ENCODE peak calls at places on chromosomes 2 and 18, in ten cellular contexts. One of them, this sample, is unnamed.

GRCh38 chr2:3736112-3736511 is 32.7 kb downstream of the DCDC2C start:
- DNase-seq in mucosa of gallbladder: no peak
- DNase-seq in stimulated activated CD4-positive, alpha-beta T cell treated with anti-CD3 and anti-CD28 coated beads, TNF-alpha, amount 100 ng/mL, for 1 hour: no peak
- DNase-seq in H54: no peak
- DNase-seq in fibroblast of pulmonary artery: no peak
- DNase-seq in HEK293T: no peak
- DNase-seq in EL: no peak
- DNase-seq in heart left ventricle: no peak
- DNase-seq in stromal cell of bone marrow: no peak
- DNase-seq in activated T-cell treated with anti-CD3 and anti-CD28 coated beads, Interleukin-2, amount 50 U/mL, for 72 hours: no peak
- DNase-seq in this sample: no peak

GRCh38 chr2:212538156-212539144 is at the start of gene ERBB4:
- DNase-seq in mucosa of gallbladder: no peak
- DNase-seq in stimulated activated CD4-positive, alpha-beta T cell treated with anti-CD3 and anti-CD28 coated beads, TNF-alpha, amount 100 ng/mL, for 1 hour: no peak
- DNase-seq in H54: peak
- DNase-seq in fibroblast of pulmonary artery: no peak
- DNase-seq in HEK293T: peak
- DNase-seq in EL: peak
- DNase-seq in heart left ventricle: peak
- DNase-seq in stromal cell of bone marrow: no peak
- DNase-seq in activated T-cell treated with anti-CD3 and anti-CD28 coated beads, Interleukin-2, amount 50 U/mL, for 72 hours: no peak
- DNase-seq in this sample: no peak

GRCh38 chr2:102237176-102237575 is 50.4 kb downstream of the IL1RL2 start:
- DNase-seq in mucosa of gallbladder: no peak
- DNase-seq in stimulated activated CD4-positive, alpha-beta T cell treated with anti-CD3 and anti-CD28 coated beads, TNF-alpha, amount 100 ng/mL, for 1 hour: no peak
- DNase-seq in H54: no peak
- DNase-seq in fibroblast of pulmonary artery: no peak
- DNase-seq in HEK293T: no peak
- DNase-seq in EL: no peak
- DNase-seq in heart left ventricle: no peak
- DNase-seq in stromal cell of bone marrow: no peak
- DNase-seq in activated T-cell treated with anti-CD3 and anti-CD28 coated beads, Interleukin-2, amount 50 U/mL, for 72 hours: no peak
- DNase-seq in this sample: no peak

GRCh38 chr2:120992791-120993555 is 257.3 kb downstream of the GLI2 start:
- DNase-seq in mucosa of gallbladder: no peak
- DNase-seq in stimulated activated CD4-positive, alpha-beta T cell treated with anti-CD3 and anti-CD28 coated beads, TNF-alpha, amount 100 ng/mL, for 1 hour: no peak
- DNase-seq in H54: no peak
- DNase-seq in fibroblast of pulmonary artery: no peak
- DNase-seq in HEK293T: no peak
- DNase-seq in EL: no peak
- DNase-seq in heart left ventricle: no peak
- DNase-seq in stromal cell of bone marrow: no peak
- DNase-seq in activated T-cell treated with anti-CD3 and anti-CD28 coated beads, Interleukin-2, amount 50 U/mL, for 72 hours: no peak
- DNase-seq in this sample: no peak

GRCh38 chr2:18132697-18133096 is 254.2 kb downstream of the KCNS3 start:
- DNase-seq in mucosa of gallbladder: no peak
- DNase-seq in stimulated activated CD4-positive, alpha-beta T cell treated with anti-CD3 and anti-CD28 coated beads, TNF-alpha, amount 100 ng/mL, for 1 hour: no peak
- DNase-seq in H54: no peak
- DNase-seq in fibroblast of pulmonary artery: peak
- DNase-seq in HEK293T: no peak
- DNase-seq in EL: peak
- DNase-seq in heart left ventricle: no peak
- DNase-seq in stromal cell of bone marrow: no peak
- DNase-seq in activated T-cell treated with anti-CD3 and anti-CD28 coated beads, Interleukin-2, amount 50 U/mL, for 72 hours: no peak
- DNase-seq in this sample: no peak

GRCh38 chr2:70896765-70897202 is 38.9 kb upstream of the ATP6V1B1 start:
- DNase-seq in mucosa of gallbladder: no peak
- DNase-seq in stimulated activated CD4-positive, alpha-beta T cell treated with anti-CD3 and anti-CD28 coated beads, TNF-alpha, amount 100 ng/mL, for 1 hour: no peak
- DNase-seq in H54: no peak
- DNase-seq in fibroblast of pulmonary artery: no peak
- DNase-seq in HEK293T: no peak
- DNase-seq in EL: no peak
- DNase-seq in heart left ventricle: no peak
- DNase-seq in stromal cell of bone marrow: no peak
- DNase-seq in activated T-cell treated with anti-CD3 and anti-CD28 coated beads, Interleukin-2, amount 50 U/mL, for 72 hours: no peak
- DNase-seq in this sample: no peak

GRCh38 chr2:181649436-181649979 is 7.4 kb downstream of the CERKL start:
- DNase-seq in mucosa of gallbladder: no peak
- DNase-seq in stimulated activated CD4-positive, alpha-beta T cell treated with anti-CD3 and anti-CD28 coated beads, TNF-alpha, amount 100 ng/mL, for 1 hour: no peak
- DNase-seq in H54: no peak
- DNase-seq in fibroblast of pulmonary artery: no peak
- DNase-seq in HEK293T: no peak
- DNase-seq in EL: no peak
- DNase-seq in heart left ventricle: no peak
- DNase-seq in stromal cell of bone marrow: no peak
- DNase-seq in activated T-cell treated with anti-CD3 and anti-CD28 coated beads, Interleukin-2, amount 50 U/mL, for 72 hours: no peak
- DNase-seq in this sample: no peak

GRCh38 chr2:205650450-205650849 is 31.9 kb upstream of the NRP2 start:
- DNase-seq in mucosa of gallbladder: no peak
- DNase-seq in stimulated activated CD4-positive, alpha-beta T cell treated with anti-CD3 and anti-CD28 coated beads, TNF-alpha, amount 100 ng/mL, for 1 hour: no peak
- DNase-seq in H54: no peak
- DNase-seq in fibroblast of pulmonary artery: peak
- DNase-seq in HEK293T: no peak
- DNase-seq in EL: peak
- DNase-seq in heart left ventricle: no peak
- DNase-seq in stromal cell of bone marrow: no peak
- DNase-seq in activated T-cell treated with anti-CD3 and anti-CD28 coated beads, Interleukin-2, amount 50 U/mL, for 72 hours: no peak
- DNase-seq in this sample: no peak

GRCh38 chr18:14189858-14190257 is 57.6 kb upstream of the ZNF519 start:
- DNase-seq in mucosa of gallbladder: no peak
- DNase-seq in stimulated activated CD4-positive, alpha-beta T cell treated with anti-CD3 and anti-CD28 coated beads, TNF-alpha, amount 100 ng/mL, for 1 hour: no peak
- DNase-seq in H54: no peak
- DNase-seq in fibroblast of pulmonary artery: peak
- DNase-seq in HEK293T: no peak
- DNase-seq in EL: peak
- DNase-seq in heart left ventricle: no peak
- DNase-seq in stromal cell of bone marrow: peak
- DNase-seq in activated T-cell treated with anti-CD3 and anti-CD28 coated beads, Interleukin-2, amount 50 U/mL, for 72 hours: peak
- DNase-seq in this sample: peak

GRCh38 chr2:233977296-233977837 is 60.2 kb downstream of the TRPM8 start:
- DNase-seq in mucosa of gallbladder: no peak
- DNase-seq in stimulated activated CD4-positive, alpha-beta T cell treated with anti-CD3 and anti-CD28 coated beads, TNF-alpha, amount 100 ng/mL, for 1 hour: no peak
- DNase-seq in H54: no peak
- DNase-seq in fibroblast of pulmonary artery: no peak
- DNase-seq in HEK293T: no peak
- DNase-seq in EL: no peak
- DNase-seq in heart left ventricle: no peak
- DNase-seq in stromal cell of bone marrow: no peak
- DNase-seq in activated T-cell treated with anti-CD3 and anti-CD28 coated beads, Interleukin-2, amount 50 U/mL, for 72 hours: no peak
- DNase-seq in this sample: peak

GRCh38 chr2:108980076-108980475 is 8.9 kb downstream of the EDAR start:
- DNase-seq in mucosa of gallbladder: no peak
- DNase-seq in stimulated activated CD4-positive, alpha-beta T cell treated with anti-CD3 and anti-CD28 coated beads, TNF-alpha, amount 100 ng/mL, for 1 hour: no peak
- DNase-seq in H54: no peak
- DNase-seq in fibroblast of pulmonary artery: no peak
- DNase-seq in HEK293T: no peak
- DNase-seq in EL: no peak
- DNase-seq in heart left ventricle: no peak
- DNase-seq in stromal cell of bone marrow: no peak
- DNase-seq in activated T-cell treated with anti-CD3 and anti-CD28 coated beads, Interleukin-2, amount 50 U/mL, for 72 hours: no peak
- DNase-seq in this sample: no peak

GRCh38 chr2:8761529-8762164 is 75.8 kb downstream of the KIDINS220 start:
- DNase-seq in mucosa of gallbladder: no peak
- DNase-seq in stimulated activated CD4-positive, alpha-beta T cell treated with anti-CD3 and anti-CD28 coated beads, TNF-alpha, amount 100 ng/mL, for 1 hour: no peak
- DNase-seq in H54: peak
- DNase-seq in fibroblast of pulmonary artery: peak
- DNase-seq in HEK293T: peak
- DNase-seq in EL: peak
- DNase-seq in heart left ventricle: no peak
- DNase-seq in stromal cell of bone marrow: peak
- DNase-seq in activated T-cell treated with anti-CD3 and anti-CD28 coated beads, Interleukin-2, amount 50 U/mL, for 72 hours: peak
- DNase-seq in this sample: peak

GRCh38 chr18:79366177-79367094 is 29.3 kb upstream of the NFATC1 start:
- DNase-seq in mucosa of gallbladder: no peak
- DNase-seq in stimulated activated CD4-positive, alpha-beta T cell treated with anti-CD3 and anti-CD28 coated beads, TNF-alpha, amount 100 ng/mL, for 1 hour: no peak
- DNase-seq in H54: no peak
- DNase-seq in fibroblast of pulmonary artery: peak
- DNase-seq in HEK293T: no peak
- DNase-seq in EL: peak
- DNase-seq in heart left ventricle: no peak
- DNase-seq in stromal cell of bone marrow: peak
- DNase-seq in activated T-cell treated with anti-CD3 and anti-CD28 coated beads, Interleukin-2, amount 50 U/mL, for 72 hours: no peak
- DNase-seq in this sample: no peak

GRCh38 chr2:239814917-239815637 is 210.1 kb downstream of the NDUFA10 start:
- DNase-seq in mucosa of gallbladder: no peak
- DNase-seq in stimulated activated CD4-positive, alpha-beta T cell treated with anti-CD3 and anti-CD28 coated beads, TNF-alpha, amount 100 ng/mL, for 1 hour: no peak
- DNase-seq in H54: no peak
- DNase-seq in fibroblast of pulmonary artery: no peak
- DNase-seq in HEK293T: no peak
- DNase-seq in EL: no peak
- DNase-seq in heart left ventricle: no peak
- DNase-seq in stromal cell of bone marrow: no peak
- DNase-seq in activated T-cell treated with anti-CD3 and anti-CD28 coated beads, Interleukin-2, amount 50 U/mL, for 72 hours: no peak
- DNase-seq in this sample: no peak

GRCh38 chr2:149657393-149657792 is 69.8 kb upstream of the MMADHC start:
- DNase-seq in mucosa of gallbladder: no peak
- DNase-seq in stimulated activated CD4-positive, alpha-beta T cell treated with anti-CD3 and anti-CD28 coated beads, TNF-alpha, amount 100 ng/mL, for 1 hour: no peak
- DNase-seq in H54: no peak
- DNase-seq in fibroblast of pulmonary artery: no peak
- DNase-seq in HEK293T: no peak
- DNase-seq in EL: no peak
- DNase-seq in heart left ventricle: no peak
- DNase-seq in stromal cell of bone marrow: no peak
- DNase-seq in activated T-cell treated with anti-CD3 and anti-CD28 coated beads, Interleukin-2, amount 50 U/mL, for 72 hours: no peak
- DNase-seq in this sample: no peak

GRCh38 chr18:9986156-9986930 is 72.5 kb downstream of the VAPA start:
- DNase-seq in mucosa of gallbladder: no peak
- DNase-seq in stimulated activated CD4-positive, alpha-beta T cell treated with anti-CD3 and anti-CD28 coated beads, TNF-alpha, amount 100 ng/mL, for 1 hour: no peak
- DNase-seq in H54: no peak
- DNase-seq in fibroblast of pulmonary artery: no peak
- DNase-seq in HEK293T: no peak
- DNase-seq in EL: no peak
- DNase-seq in heart left ventricle: no peak
- DNase-seq in stromal cell of bone marrow: no peak
- DNase-seq in activated T-cell treated with anti-CD3 and anti-CD28 coated beads, Interleukin-2, amount 50 U/mL, for 72 hours: no peak
- DNase-seq in this sample: no peak

GRCh38 chr18:12840382-12840781 is 43.7 kb downstream of the PTPN2 start:
- DNase-seq in mucosa of gallbladder: no peak
- DNase-seq in stimulated activated CD4-positive, alpha-beta T cell treated with anti-CD3 and anti-CD28 coated beads, TNF-alpha, amount 100 ng/mL, for 1 hour: no peak
- DNase-seq in H54: no peak
- DNase-seq in fibroblast of pulmonary artery: no peak
- DNase-seq in HEK293T: no peak
- DNase-seq in EL: no peak
- DNase-seq in heart left ventricle: no peak
- DNase-seq in stromal cell of bone marrow: no peak
- DNase-seq in activated T-cell treated with anti-CD3 and anti-CD28 coated beads, Interleukin-2, amount 50 U/mL, for 72 hours: peak
- DNase-seq in this sample: no peak

GRCh38 chr2:238850096-238850495 is 2.2 kb downstream of the TWIST2 start:
- DNase-seq in mucosa of gallbladder: no peak
- DNase-seq in stimulated activated CD4-positive, alpha-beta T cell treated with anti-CD3 and anti-CD28 coated beads, TNF-alpha, amount 100 ng/mL, for 1 hour: no peak
- DNase-seq in H54: no peak
- DNase-seq in fibroblast of pulmonary artery: peak
- DNase-seq in HEK293T: no peak
- DNase-seq in EL: no peak
- DNase-seq in heart left ventricle: no peak
- DNase-seq in stromal cell of bone marrow: no peak
- DNase-seq in activated T-cell treated with anti-CD3 and anti-CD28 coated beads, Interleukin-2, amount 50 U/mL, for 72 hours: no peak
- DNase-seq in this sample: no peak

GRCh38 chr2:141911485-141912066 is 219.2 kb downstream of the LRP1B start:
- DNase-seq in mucosa of gallbladder: no peak
- DNase-seq in stimulated activated CD4-positive, alpha-beta T cell treated with anti-CD3 and anti-CD28 coated beads, TNF-alpha, amount 100 ng/mL, for 1 hour: no peak
- DNase-seq in H54: no peak
- DNase-seq in fibroblast of pulmonary artery: peak
- DNase-seq in HEK293T: peak
- DNase-seq in EL: peak
- DNase-seq in heart left ventricle: no peak
- DNase-seq in stromal cell of bone marrow: no peak
- DNase-seq in activated T-cell treated with anti-CD3 and anti-CD28 coated beads, Interleukin-2, amount 50 U/mL, for 72 hours: peak
- DNase-seq in this sample: peak

GRCh38 chr18:55228707-55229106 is 269.4 kb upstream of the CCDC68 start:
- DNase-seq in mucosa of gallbladder: no peak
- DNase-seq in stimulated activated CD4-positive, alpha-beta T cell treated with anti-CD3 and anti-CD28 coated beads, TNF-alpha, amount 100 ng/mL, for 1 hour: no peak
- DNase-seq in H54: no peak
- DNase-seq in fibroblast of pulmonary artery: no peak
- DNase-seq in HEK293T: no peak
- DNase-seq in EL: no peak
- DNase-seq in heart left ventricle: peak
- DNase-seq in stromal cell of bone marrow: no peak
- DNase-seq in activated T-cell treated with anti-CD3 and anti-CD28 coated beads, Interleukin-2, amount 50 U/mL, for 72 hours: no peak
- DNase-seq in this sample: no peak

GRCh38 chr2:165568361-165568760 is 98.9 kb downstream of the CSRNP3 start:
- DNase-seq in mucosa of gallbladder: no peak
- DNase-seq in stimulated activated CD4-positive, alpha-beta T cell treated with anti-CD3 and anti-CD28 coated beads, TNF-alpha, amount 100 ng/mL, for 1 hour: no peak
- DNase-seq in H54: no peak
- DNase-seq in fibroblast of pulmonary artery: no peak
- DNase-seq in HEK293T: no peak
- DNase-seq in EL: no peak
- DNase-seq in heart left ventricle: no peak
- DNase-seq in stromal cell of bone marrow: no peak
- DNase-seq in activated T-cell treated with anti-CD3 and anti-CD28 coated beads, Interleukin-2, amount 50 U/mL, for 72 hours: no peak
- DNase-seq in this sample: no peak

GRCh38 chr18:8943900-8944870 is 158.3 kb upstream of the NDUFV2 start:
- DNase-seq in mucosa of gallbladder: no peak
- DNase-seq in stimulated activated CD4-positive, alpha-beta T cell treated with anti-CD3 and anti-CD28 coated beads, TNF-alpha, amount 100 ng/mL, for 1 hour: no peak
- DNase-seq in H54: peak
- DNase-seq in fibroblast of pulmonary artery: peak
- DNase-seq in HEK293T: no peak
- DNase-seq in EL: peak
- DNase-seq in heart left ventricle: no peak
- DNase-seq in stromal cell of bone marrow: peak
- DNase-seq in activated T-cell treated with anti-CD3 and anti-CD28 coated beads, Interleukin-2, amount 50 U/mL, for 72 hours: no peak
- DNase-seq in this sample: no peak

GRCh38 chr2:165402142-165402541 is 67.4 kb upstream of the CSRNP3 start:
- DNase-seq in mucosa of gallbladder: no peak
- DNase-seq in stimulated activated CD4-positive, alpha-beta T cell treated with anti-CD3 and anti-CD28 coated beads, TNF-alpha, amount 100 ng/mL, for 1 hour: no peak
- DNase-seq in H54: no peak
- DNase-seq in fibroblast of pulmonary artery: no peak
- DNase-seq in HEK293T: no peak
- DNase-seq in EL: no peak
- DNase-seq in heart left ventricle: no peak
- DNase-seq in stromal cell of bone marrow: no peak
- DNase-seq in activated T-cell treated with anti-CD3 and anti-CD28 coated beads, Interleukin-2, amount 50 U/mL, for 72 hours: no peak
- DNase-seq in this sample: no peak

GRCh38 chr18:79164696-79165095 is 95.5 kb downstream of the ATP9B start:
- DNase-seq in mucosa of gallbladder: no peak
- DNase-seq in stimulated activated CD4-positive, alpha-beta T cell treated with anti-CD3 and anti-CD28 coated beads, TNF-alpha, amount 100 ng/mL, for 1 hour: no peak
- DNase-seq in H54: no peak
- DNase-seq in fibroblast of pulmonary artery: no peak
- DNase-seq in HEK293T: no peak
- DNase-seq in EL: no peak
- DNase-seq in heart left ventricle: no peak
- DNase-seq in stromal cell of bone marrow: no peak
- DNase-seq in activated T-cell treated with anti-CD3 and anti-CD28 coated beads, Interleukin-2, amount 50 U/mL, for 72 hours: no peak
- DNase-seq in this sample: no peak

GRCh38 chr2:64143154-64144056 is 815 bp downstream of the PELI1 start:
- DNase-seq in mucosa of gallbladder: peak
- DNase-seq in stimulated activated CD4-positive, alpha-beta T cell treated with anti-CD3 and anti-CD28 coated beads, TNF-alpha, amount 100 ng/mL, for 1 hour: no peak
- DNase-seq in H54: peak
- DNase-seq in fibroblast of pulmonary artery: peak
- DNase-seq in HEK293T: peak
- DNase-seq in EL: peak
- DNase-seq in heart left ventricle: peak
- DNase-seq in stromal cell of bone marrow: no peak
- DNase-seq in activated T-cell treated with anti-CD3 and anti-CD28 coated beads, Interleukin-2, amount 50 U/mL, for 72 hours: peak
- DNase-seq in this sample: peak

GRCh38 chr2:110768591-110768990 is 36.2 kb downstream of the ACOXL start:
- DNase-seq in mucosa of gallbladder: no peak
- DNase-seq in stimulated activated CD4-positive, alpha-beta T cell treated with anti-CD3 and anti-CD28 coated beads, TNF-alpha, amount 100 ng/mL, for 1 hour: no peak
- DNase-seq in H54: no peak
- DNase-seq in fibroblast of pulmonary artery: no peak
- DNase-seq in HEK293T: no peak
- DNase-seq in EL: no peak
- DNase-seq in heart left ventricle: no peak
- DNase-seq in stromal cell of bone marrow: no peak
- DNase-seq in activated T-cell treated with anti-CD3 and anti-CD28 coated beads, Interleukin-2, amount 50 U/mL, for 72 hours: no peak
- DNase-seq in this sample: no peak

GRCh38 chr18:45255142-45255890 is 360.0 kb upstream of the SLC14A2 start:
- DNase-seq in mucosa of gallbladder: peak
- DNase-seq in stimulated activated CD4-positive, alpha-beta T cell treated with anti-CD3 and anti-CD28 coated beads, TNF-alpha, amount 100 ng/mL, for 1 hour: no peak
- DNase-seq in H54: no peak
- DNase-seq in fibroblast of pulmonary artery: peak
- DNase-seq in HEK293T: no peak
- DNase-seq in EL: peak
- DNase-seq in heart left ventricle: no peak
- DNase-seq in stromal cell of bone marrow: peak
- DNase-seq in activated T-cell treated with anti-CD3 and anti-CD28 coated beads, Interleukin-2, amount 50 U/mL, for 72 hours: no peak
- DNase-seq in this sample: no peak

GRCh38 chr2:98583516-98583865 is 24.8 kb downstream of the COA5 start:
- DNase-seq in mucosa of gallbladder: no peak
- DNase-seq in stimulated activated CD4-positive, alpha-beta T cell treated with anti-CD3 and anti-CD28 coated beads, TNF-alpha, amount 100 ng/mL, for 1 hour: no peak
- DNase-seq in H54: no peak
- DNase-seq in fibroblast of pulmonary artery: no peak
- DNase-seq in HEK293T: no peak
- DNase-seq in EL: no peak
- DNase-seq in heart left ventricle: no peak
- DNase-seq in stromal cell of bone marrow: no peak
- DNase-seq in activated T-cell treated with anti-CD3 and anti-CD28 coated beads, Interleukin-2, amount 50 U/mL, for 72 hours: no peak
- DNase-seq in this sample: no peak

This sample was measured in A549.